ENCODE peak calls at places on chromosomes 7 and 10, in four cellular contexts. One of them, this sample, is unnamed.

GRCh38 chr10:101856626-101857025 is 13.0 kb upstream of the KCNIP2 start:
- DNase-seq in thoracic aorta: no peak
- DNase-seq in Panc1: no peak
- DNase-seq in thyroid gland: no peak
- DNase-seq in this sample: no peak

GRCh38 chr7:131189488-131189887 is 138.2 kb upstream of the MKLN1 start:
- DNase-seq in thoracic aorta: no peak
- DNase-seq in thyroid gland: no peak
- DNase-seq in Panc1: no peak
- DNase-seq in this sample: no peak

GRCh38 chr7:113087278-113087998 is 811 bp upstream of the GPR85 start:
- DNase-seq in Panc1: no peak
- DNase-seq in thoracic aorta: no peak
- DNase-seq in thyroid gland: no peak
- DNase-seq in this sample: no peak

GRCh38 chr7:11212080-11212711 is 238.5 kb downstream of the PHF14 start:
- DNase-seq in thyroid gland: peak
- DNase-seq in Panc1: peak
- DNase-seq in thoracic aorta: no peak
- DNase-seq in this sample: no peak

GRCh38 chr7:32670105-32670504 is 174.8 kb downstream of the AVL9 start:
- DNase-seq in thoracic aorta: no peak
- DNase-seq in thyroid gland: peak
- DNase-seq in Panc1: peak
- DNase-seq in this sample: no peak

GRCh38 chr10:73644015-73644743 is 2.9 kb upstream of the MYOZ1 start:
- DNase-seq in Panc1: peak
- DNase-seq in thoracic aorta: peak
- DNase-seq in thyroid gland: peak
- DNase-seq in this sample: no peak

GRCh38 chr7:156861212-156861611 is 31.8 kb downstream of the LMBR1 start:
- DNase-seq in thyroid gland: no peak
- DNase-seq in Panc1: no peak
- DNase-seq in thoracic aorta: no peak
- DNase-seq in this sample: no peak

GRCh38 chr7:37732880-37733279 is 49.3 kb downstream of the GPR141 start:
- DNase-seq in thoracic aorta: no peak
- DNase-seq in thyroid gland: no peak
- DNase-seq in Panc1: no peak
- DNase-seq in this sample: no peak

GRCh38 chr10:47451275-47451997 is 32.5 kb downstream of the ANXA8 start:
- DNase-seq in thyroid gland: no peak
- DNase-seq in thoracic aorta: no peak
- DNase-seq in Panc1: no peak
- DNase-seq in this sample: no peak

GRCh38 chr7:141586878-141587277 is 35.7 kb downstream of the AGK start:
- DNase-seq in Panc1: no peak
- DNase-seq in thoracic aorta: no peak
- DNase-seq in thyroid gland: no peak
- DNase-seq in this sample: no peak

GRCh38 chr7:14834456-14834855 is 68.1 kb downstream of the DGKB start:
- DNase-seq in Panc1: no peak
- DNase-seq in thyroid gland: no peak
- DNase-seq in thoracic aorta: no peak
- DNase-seq in this sample: no peak

GRCh38 chr10:30587522-30588031 is 42.0 kb downstream of the LYZL2 start:
- DNase-seq in Panc1: no peak
- DNase-seq in thoracic aorta: no peak
- DNase-seq in thyroid gland: peak
- DNase-seq in this sample: peak

GRCh38 chr7:24756545-24756988 is 697 bp downstream of the GSDME start:
- DNase-seq in Panc1: no peak
- DNase-seq in thoracic aorta: no peak
- DNase-seq in thyroid gland: peak
- DNase-seq in this sample: no peak

GRCh38 chr7:73824986-73825385 is 5.8 kb upstream of the CLDN4 start:
- DNase-seq in thoracic aorta: no peak
- DNase-seq in Panc1: no peak
- DNase-seq in thyroid gland: peak
- DNase-seq in this sample: no peak

GRCh38 chr7:156234666-156235494 is 405.7 kb upstream of the RNF32 start:
- DNase-seq in thoracic aorta: no peak
- DNase-seq in Panc1: no peak
- DNase-seq in thyroid gland: no peak
- DNase-seq in this sample: no peak

GRCh38 chr10:102610499-102610898 is 33.8 kb upstream of the TRIM8 start:
- DNase-seq in Panc1: no peak
- DNase-seq in thoracic aorta: no peak
- DNase-seq in thyroid gland: no peak
- DNase-seq in this sample: no peak

GRCh38 chr7:82423446-82423845 is 20.1 kb downstream of the CACNA2D1 start:
- DNase-seq in thyroid gland: no peak
- DNase-seq in Panc1: no peak
- DNase-seq in thoracic aorta: no peak
- DNase-seq in this sample: no peak

GRCh38 chr10:79331709-79332108 is 15.6 kb upstream of the PPIF start:
- DNase-seq in thoracic aorta: no peak
- DNase-seq in Panc1: no peak
- DNase-seq in thyroid gland: no peak
- DNase-seq in this sample: no peak

GRCh38 chr7:43470110-43470509 is 112.8 kb upstream of the STK17A start:
- DNase-seq in Panc1: no peak
- DNase-seq in thoracic aorta: no peak
- DNase-seq in thyroid gland: no peak
- DNase-seq in this sample: no peak

GRCh38 chr7:129615018-129615417 is 3.5 kb downstream of the NRF1 start:
- DNase-seq in Panc1: no peak
- DNase-seq in thoracic aorta: no peak
- DNase-seq in thyroid gland: no peak
- DNase-seq in this sample: no peak

GRCh38 chr7:150736864-150737263 is 354 bp upstream of the GIMAP5 start:
- DNase-seq in thyroid gland: no peak
- DNase-seq in thoracic aorta: no peak
- DNase-seq in Panc1: no peak
- DNase-seq in this sample: no peak

GRCh38 chr10:79202188-79203013 is 133.6 kb downstream of the ZMIZ1 start:
- DNase-seq in thyroid gland: peak
- DNase-seq in Panc1: no peak
- DNase-seq in thoracic aorta: no peak
- DNase-seq in this sample: no peak

GRCh38 chr7:47941136-47941844 is 7.0 kb downstream of the PKD1L1 start:
- DNase-seq in Panc1: no peak
- DNase-seq in thyroid gland: no peak
- DNase-seq in thoracic aorta: peak
- DNase-seq in this sample: no peak

GRCh38 chr7:44775383-44776107 is 20.9 kb upstream of the PPIA start:
- DNase-seq in thoracic aorta: no peak
- DNase-seq in Panc1: no peak
- DNase-seq in thyroid gland: no peak
- DNase-seq in this sample: no peak

GRCh38 chr7:40619647-40620046 is 484.8 kb downstream of the SUGCT start:
- DNase-seq in thyroid gland: no peak
- DNase-seq in Panc1: no peak
- DNase-seq in thoracic aorta: no peak
- DNase-seq in this sample: no peak

GRCh38 chr7:87984088-87984487 is 50.0 kb downstream of the ADAM22 start:
- DNase-seq in thoracic aorta: no peak
- DNase-seq in thyroid gland: no peak
- DNase-seq in Panc1: no peak
- DNase-seq in this sample: no peak

GRCh38 chr7:21426286-21426957 is 1.5 kb upstream of the SP4 start:
- DNase-seq in thoracic aorta: no peak
- DNase-seq in Panc1: peak
- DNase-seq in thyroid gland: no peak
- DNase-seq in this sample: no peak

GRCh38 chr7:150430465-150431085 is 19.9 kb upstream of the GIMAP8 start:
- DNase-seq in thoracic aorta: no peak
- DNase-seq in Panc1: no peak
- DNase-seq in thyroid gland: no peak
- DNase-seq in this sample: no peak

GRCh38 chr7:106721816-106722785 is 61.1 kb upstream of the CCDC71L start:
- DNase-seq in Panc1: no peak
- DNase-seq in thoracic aorta: no peak
- DNase-seq in thyroid gland: no peak
- DNase-seq in this sample: no peak

DNA sequence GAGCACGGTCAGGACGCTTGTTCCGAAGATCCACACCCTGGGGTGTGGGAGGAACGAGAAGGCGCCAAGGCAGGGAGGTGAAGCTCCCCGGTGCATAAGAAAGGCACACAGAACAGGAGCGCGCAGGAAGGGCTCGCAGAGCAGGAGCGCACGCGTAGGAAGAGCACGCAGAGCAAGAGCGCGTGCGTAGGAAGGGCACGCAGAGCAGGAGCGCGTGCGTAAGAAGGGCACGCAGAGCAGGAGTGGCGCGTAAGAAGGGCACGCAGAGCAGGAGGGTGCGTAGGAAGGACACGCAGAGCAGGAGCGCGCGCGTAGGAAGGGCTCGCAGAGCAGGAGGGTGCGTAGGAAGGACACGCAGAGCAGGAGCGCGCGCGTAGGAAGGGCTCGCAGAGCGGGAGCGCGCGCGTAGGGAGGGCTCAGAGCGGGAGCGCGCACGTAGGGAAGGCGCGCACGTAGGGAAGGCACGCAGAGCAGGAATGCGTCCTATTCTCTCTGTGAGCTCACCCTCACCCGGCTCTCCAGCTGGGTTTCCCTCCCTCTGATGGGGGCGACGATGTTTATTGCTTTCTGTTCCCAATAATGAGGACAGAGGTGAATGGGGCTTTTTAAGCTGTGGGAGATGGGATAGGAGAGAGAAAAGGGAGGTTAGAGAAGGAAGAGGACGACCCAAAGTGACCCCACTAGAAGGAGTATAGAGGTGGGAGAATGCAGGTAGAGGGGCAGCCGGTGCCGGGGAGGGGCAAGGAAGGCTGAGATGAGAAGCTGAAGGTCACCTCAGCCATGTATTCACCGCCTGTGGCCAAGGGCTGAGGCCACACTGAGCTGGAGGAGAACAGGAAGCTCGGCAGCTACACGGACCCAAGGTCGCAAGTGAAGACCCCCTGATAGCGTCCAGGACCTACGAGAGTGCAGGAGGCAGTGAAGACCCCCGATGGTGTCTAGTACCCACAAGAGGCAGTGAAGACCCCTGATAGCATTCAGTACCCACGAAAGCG is 423.2 kb downstream of the PTPRN2 start:
- DNase-seq in thyroid gland: no peak
- DNase-seq in thoracic aorta: no peak
- DNase-seq in Panc1: no peak
- DNase-seq in this sample: no peak
- H3K4me3 ChIP-seq in thyroid gland: no peak
- H3K4me3 ChIP-seq in thoracic aorta: no peak
- H3K4me3 ChIP-seq in Panc1: no peak
- H3K4me3 ChIP-seq in this sample: no peak

DNA sequence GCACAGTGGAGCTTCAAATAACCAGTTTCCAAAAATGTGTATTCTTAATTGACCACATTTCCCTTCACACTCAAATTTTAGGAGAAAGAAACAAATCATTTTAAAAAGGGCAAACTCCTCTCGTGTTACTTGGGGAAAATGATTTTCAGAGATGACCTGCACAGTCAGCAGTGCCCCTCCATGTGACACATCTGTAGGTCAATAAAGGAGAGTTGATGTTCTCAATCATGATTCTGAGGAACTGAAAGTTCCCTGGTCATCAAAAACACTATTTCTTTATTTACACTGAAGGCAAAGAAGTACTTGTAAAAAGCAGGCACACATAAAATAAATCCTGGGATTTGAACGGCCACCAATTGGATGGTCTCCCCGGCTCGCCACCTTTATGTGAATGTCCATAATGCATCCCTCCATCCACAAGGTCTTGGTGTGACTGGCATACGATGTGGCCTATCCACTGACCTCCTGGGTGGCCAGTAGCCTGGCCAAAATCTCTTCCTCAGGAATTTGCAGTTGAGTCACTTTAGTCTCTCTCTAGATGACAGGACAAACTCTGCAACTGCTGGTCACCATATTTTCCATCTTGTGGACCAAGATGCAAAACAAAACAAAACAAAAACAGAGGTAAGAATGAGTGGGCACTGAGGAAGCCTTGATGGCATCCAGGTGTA is 39.0 kb downstream of the CDK1 start:
- DNase-seq in Panc1: no peak
- DNase-seq in thoracic aorta: no peak
- DNase-seq in thyroid gland: no peak
- DNase-seq in this sample: no peak
- H3K4me3 ChIP-seq in Panc1: no peak
- H3K4me3 ChIP-seq in thoracic aorta: peak
- H3K4me3 ChIP-seq in thyroid gland: no peak
- H3K4me3 ChIP-seq in this sample: no peak

GRCh38 chr10:68329506-68329861 is 2.4 kb upstream of the HNRNPH3 start:
- DNase-seq in Panc1: no peak
- DNase-seq in thyroid gland: no peak
- DNase-seq in thoracic aorta: no peak
- DNase-seq in this sample: no peak
- H3K4me3 ChIP-seq in Panc1: no peak
- H3K4me3 ChIP-seq in thyroid gland: no peak
- H3K4me3 ChIP-seq in thoracic aorta: no peak
- H3K4me3 ChIP-seq in this sample: no peak

DNA sequence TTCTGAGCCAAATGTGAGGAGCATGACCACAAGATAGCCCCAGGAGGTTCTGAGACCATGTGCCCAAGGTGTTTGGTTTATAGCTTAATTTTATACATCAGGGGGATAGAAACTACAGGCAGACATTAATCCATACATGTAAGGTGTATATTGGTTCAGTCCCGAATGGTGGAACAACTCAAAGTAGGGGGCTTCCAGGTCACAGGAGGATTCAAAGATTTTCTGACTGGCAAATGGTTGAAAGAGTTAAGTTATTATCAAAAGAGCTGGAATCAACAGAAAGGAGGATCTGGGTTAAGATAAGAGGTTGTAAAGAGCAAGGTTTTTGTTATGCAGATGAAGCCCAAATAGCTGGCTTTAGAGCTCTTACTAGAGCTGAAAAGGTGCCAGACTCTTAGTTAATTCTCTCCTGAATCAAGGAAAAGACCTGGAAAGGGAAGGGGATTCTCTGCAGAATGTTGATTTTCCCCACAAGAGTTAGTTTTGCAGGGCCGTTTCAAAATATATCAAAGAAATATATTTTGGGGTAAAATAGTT is 640.0 kb downstream of the IPMK start:
- DNase-seq in thyroid gland: no peak
- DNase-seq in Panc1: no peak
- DNase-seq in thoracic aorta: no peak
- DNase-seq in this sample: no peak
- H3K4me3 ChIP-seq in thyroid gland: no peak
- H3K4me3 ChIP-seq in Panc1: no peak
- H3K4me3 ChIP-seq in thoracic aorta: no peak
- H3K4me3 ChIP-seq in this sample: no peak

GRCh38 chr10:117546630-117547300 is 4.2 kb downstream of the EMX2 start:
- DNase-seq in Panc1: no peak
- DNase-seq in thyroid gland: no peak
- DNase-seq in thoracic aorta: no peak
- DNase-seq in this sample: no peak
- H3K4me3 ChIP-seq in Panc1: no peak
- H3K4me3 ChIP-seq in thyroid gland: no peak
- H3K4me3 ChIP-seq in thoracic aorta: no peak
- H3K4me3 ChIP-seq in this sample: no peak

This sample was measured in left ventricle myocardium inferior.